ENCODE peak calls at places on chromosomes 12 and 14, in ten cellular contexts. G, K, F, D, X, T, W, H, L and I are unnamed samples.

GRCh38 chr14:95033851-95034622 is 123.3 kb downstream of the DICER1 start:
- DNase-seq in G (peak), K (no peak), F (peak), D (no peak), X (no peak), T (no peak), W (no peak), H (no peak), L (no peak), I (no peak)

GRCh38 chr14:30906752-30907658 is 32.6 kb downstream of the COCH start:
- DNase-seq in G (no peak), K (no peak), F (no peak), D (no peak), X (peak), T (no peak), W (no peak), H (peak), L (no peak), I (no peak)

GRCh38 chr12:12467701-12468218 is 94.9 kb downstream of the DUSP16 start:
- DNase-seq in G (peak), K (no peak), F (no peak), D (peak), X (no peak), T (no peak), W (no peak), H (no peak), L (no peak), I (no peak)

GRCh38 chr14:26598081-26598671 is 343 bp upstream of the NOVA1 start:
- DNase-seq in G (peak), K (peak), F (peak), D (no peak), X (peak), T (peak), W (no peak), H (peak), L (peak), I (no peak)

GRCh38 chr14:77838756-77839565 is 39.1 kb downstream of the ADCK1 start:
- DNase-seq in G (no peak), K (no peak), F (no peak), D (no peak), X (no peak), T (no peak), W (no peak), H (no peak), L (peak), I (no peak)

GRCh38 chr12:48818831-48819590 is 715 bp downstream of the CACNB3 start:
- DNase-seq in G (peak), K (peak), F (no peak), D (no peak), X (no peak), T (no peak), W (peak), H (no peak), L (no peak), I (no peak)

GRCh38 chr12:70045036-70045435 is 198.2 kb upstream of the CNOT2 start:
- DNase-seq in G (no peak), K (no peak), F (no peak), D (no peak), X (peak), T (no peak), W (no peak), H (peak), L (no peak), I (no peak)

GRCh38 chr14:102675396-102675795 is 82.9 kb downstream of the RCOR1 start:
- DNase-seq in G (no peak), K (no peak), F (no peak), D (no peak), X (peak), T (no peak), W (no peak), H (no peak), L (no peak), I (no peak)

GRCh38 chr12:66921151-66921550 is 242.3 kb upstream of the GRIP1 start:
- DNase-seq in G (no peak), K (no peak), F (no peak), D (no peak), X (no peak), T (no peak), W (no peak), H (no peak), L (no peak), I (no peak)

GRCh38 chr12:104377507-104377812 is 73.9 kb downstream of the EID3 start:
- DNase-seq in G (no peak), K (no peak), F (no peak), D (no peak), X (no peak), T (no peak), W (no peak), H (no peak), L (no peak), I (no peak)

GRCh38 chr12:27382126-27382795 is 49.6 kb downstream of the BMAL2 start:
- DNase-seq in G (no peak), K (no peak), F (no peak), D (no peak), X (no peak), T (peak), W (no peak), H (peak), L (no peak), I (no peak)

GRCh38 chr12:95004610-95005009 is 1.1 kb upstream of the NDUFA12 start:
- DNase-seq in G (no peak), K (no peak), F (no peak), D (no peak), X (no peak), T (no peak), W (no peak), H (peak), L (no peak), I (no peak)

GRCh38 chr12:72214163-72214562 is 58.0 kb upstream of the TRHDE start:
- DNase-seq in G (no peak), K (no peak), F (no peak), D (no peak), X (no peak), T (no peak), W (no peak), H (peak), L (no peak), I (no peak)

GRCh38 chr12:46499901-46500300 is 127.3 kb upstream of the SLC38A2 start:
- DNase-seq in G (no peak), K (no peak), F (no peak), D (no peak), X (no peak), T (no peak), W (no peak), H (no peak), L (no peak), I (no peak)

GRCh38 chr12:124007810-124008570 is 35.0 kb downstream of the ZNF664 start:
- DNase-seq in G (no peak), K (no peak), F (no peak), D (no peak), X (no peak), T (no peak), W (no peak), H (no peak), L (no peak), I (no peak)

GRCh38 chr12:851913-852312 is 97.6 kb downstream of the RAD52 start:
- DNase-seq in G (no peak), K (no peak), F (no peak), D (no peak), X (peak), T (peak), W (no peak), H (peak), L (no peak), I (no peak)

GRCh38 chr12:61854902-61855301 is 405.3 kb upstream of the USP15 start:
- DNase-seq in G (no peak), K (no peak), F (no peak), D (no peak), X (peak), T (no peak), W (no peak), H (no peak), L (no peak), I (no peak)

GRCh38 chr14:93023039-93023438 is 92.7 kb downstream of the ITPK1 start:
- DNase-seq in G (no peak), K (no peak), F (no peak), D (no peak), X (peak), T (no peak), W (no peak), H (no peak), L (no peak), I (no peak)

GRCh38 chr14:74510955-74511354 is 17.4 kb downstream of the ISCA2 start:
- DNase-seq in G (peak), K (no peak), F (no peak), D (no peak), X (peak), T (peak), W (no peak), H (peak), L (no peak), I (no peak)

GRCh38 chr12:66629138-66629880 is 49.6 kb downstream of the GRIP1 start:
- DNase-seq in G (no peak), K (no peak), F (no peak), D (no peak), X (no peak), T (no peak), W (no peak), H (no peak), L (no peak), I (no peak)

GRCh38 chr14:80974338-80975078 is 19.1 kb downstream of the TSHR start:
- DNase-seq in G (no peak), K (no peak), F (no peak), D (no peak), X (no peak), T (no peak), W (no peak), H (peak), L (no peak), I (no peak)

GRCh38 chr12:26466709-26467108 is 271.3 kb downstream of the SSPN start:
- DNase-seq in G (no peak), K (no peak), F (no peak), D (no peak), X (no peak), T (no peak), W (no peak), H (no peak), L (no peak), I (no peak)

GRCh38 chr14:50666772-50667490 is 1.2 kb downstream of the SAV1 start:
- DNase-seq in G (no peak), K (no peak), F (no peak), D (no peak), X (peak), T (peak), W (peak), H (peak), L (no peak), I (no peak)

GRCh38 chr14:91890291-91890749 is 23.0 kb upstream of the TC2N start:
- DNase-seq in G (no peak), K (no peak), F (no peak), D (no peak), X (no peak), T (no peak), W (no peak), H (peak), L (no peak), I (no peak)

GRCh38 chr14:66709292-66709691 is 201.3 kb downstream of the GPHN start:
- DNase-seq in G (no peak), K (no peak), F (no peak), D (no peak), X (peak), T (no peak), W (no peak), H (peak), L (no peak), I (no peak)

GRCh38 chr12:75592638-75593335 is 81.4 kb upstream of the KRR1 start:
- DNase-seq in G (no peak), K (no peak), F (no peak), D (no peak), X (no peak), T (no peak), W (no peak), H (no peak), L (no peak), I (no peak)

GRCh38 chr14:26897186-26897585 is 299.4 kb upstream of the NOVA1 start:
- DNase-seq in G (no peak), K (no peak), F (no peak), D (no peak), X (no peak), T (no peak), W (no peak), H (no peak), L (no peak), I (no peak)

GRCh38 chr14:95698287-95698686 is 12.1 kb downstream of the TCL1B start:
- DNase-seq in G (no peak), K (no peak), F (no peak), D (no peak), X (no peak), T (no peak), W (no peak), H (no peak), L (no peak), I (no peak)

GRCh38 chr14:54815016-54815415 is 87.6 kb downstream of the GCH1 start:
- DNase-seq in G (no peak), K (no peak), F (peak), D (no peak), X (peak), T (no peak), W (no peak), H (peak), L (no peak), I (no peak)

GRCh38 chr12:112537710-112538396 is 119.1 kb downstream of the PTPN11 start:
- DNase-seq in G (no peak), K (no peak), F (no peak), D (no peak), X (peak), T (peak), W (no peak), H (no peak), L (no peak), I (no peak)

GRCh38 chr12:29066061-29066588 is 83.0 kb upstream of the FAR2 start:
- DNase-seq in G (no peak), K (no peak), F (no peak), D (no peak), X (peak), T (peak), W (no peak), H (peak), L (peak), I (no peak)

GRCh38 chr12:46065412-46066166 is 75.2 kb upstream of the SCAF11 start:
- DNase-seq in G (no peak), K (no peak), F (no peak), D (no peak), X (no peak), T (no peak), W (no peak), H (no peak), L (no peak), I (no peak)

GRCh38 chr12:120110550-120111501 is 5.7 kb downstream of the RAB35 start:
- DNase-seq in G (peak), K (peak), F (no peak), D (peak), X (no peak), T (no peak), W (peak), H (no peak), L (no peak), I (peak)

GRCh38 chr12:58363971-58364370 is 422.6 kb downstream of the ATP23 start:
- DNase-seq in G (no peak), K (no peak), F (no peak), D (no peak), X (no peak), T (no peak), W (no peak), H (peak), L (no peak), I (no peak)

GRCh38 chr14:105837349-105838063 is 311.1 kb downstream of the TMEM121 start:
- DNase-seq in G (peak), K (no peak), F (no peak), D (no peak), X (no peak), T (no peak), W (no peak), H (no peak), L (no peak), I (no peak)

GRCh38 chr12:12779529-12779928 is 5.9 kb upstream of the APOLD1 start:
- DNase-seq in G (no peak), K (no peak), F (no peak), D (no peak), X (peak), T (peak), W (no peak), H (peak), L (no peak), I (no peak)

GRCh38 chr12:27606986-27607385 is 83.0 kb downstream of the PPFIBP1 start:
- DNase-seq in G (no peak), K (no peak), F (no peak), D (no peak), X (no peak), T (no peak), W (no peak), H (no peak), L (no peak), I (no peak)